ENCODE peak calls at places on chromosomes 2 and 18, in four cellular contexts. A is stimulated activated CD8-positive, alpha-beta memory T cell treated with anti-CD3 and anti-CD28 coated beads, Interleukin-7, amount 100 ng/mL, for 1 hour; S is stimulated activated CD4-positive, alpha-beta T cell treated with anti-CD3 and anti-CD28 coated beads, Interleukin-4, amount 100 ng/mL, for 48 hours; J is chondrocyte. O is an unnamed sample.

GRCh38 chr2:157223624-157224205 is 33.8 kb upstream of the GALNT5 start:
- DNase-seq in A (no peak), S (no peak), J (no peak), O (no peak)

GRCh38 chr2:180747728-180748127 is 232.7 kb upstream of the UBE2E3 start:
- DNase-seq in J (no peak), A (no peak), S (no peak), O (no peak)

GRCh38 chr2:172230783-172231446 is 128.2 kb upstream of the DLX2 start:
- DNase-seq in S (no peak), A (no peak), J (no peak), O (no peak)

GRCh38 chr18:78642561-78643398 is 336.8 kb upstream of the SALL3 start:
- DNase-seq in J (no peak), S (no peak), A (no peak), O (no peak)

GRCh38 chr2:127183771-127184170 is 36.3 kb downstream of the CYP27C1 start:
- DNase-seq in S (no peak), A (no peak), J (no peak), O (no peak)

GRCh38 chr2:168607992-168608391 is 151.9 kb downstream of the CERS6 start:
- DNase-seq in S (no peak), J (no peak), A (no peak), O (no peak)

GRCh38 chr2:29011650-29012060 is 30.6 kb downstream of the TOGARAM2 start:
- DNase-seq in A (peak; percentile 28), S (peak; percentile 45), J (no peak), O (no peak)

GRCh38 chr18:61935362-61935761 is 42.6 kb upstream of the RNF152 start:
- DNase-seq in J (no peak), S (no peak), A (no peak), O (no peak)

GRCh38 chr2:76867854-76868253 is 654.3 kb downstream of the LRRTM4 start:
- DNase-seq in S (no peak), J (no peak), A (no peak), O (no peak)

GRCh38 chr2:136141510-136142154 is 23.7 kb upstream of the CXCR4 start:
- DNase-seq in S (no peak), J (no peak), A (no peak), O (no peak)

GRCh38 chr18:28478531-28478930 is 301.6 kb upstream of the CDH2 start:
- DNase-seq in J (no peak), S (no peak), A (no peak), O (no peak)

GRCh38 chr2:31967790-31968189 is 43.0 kb downstream of the MEMO1 start:
- DNase-seq in S (no peak), J (no peak), A (no peak), O (no peak)

GRCh38 chr2:139160838-139161237 is 380.6 kb upstream of the NXPH2 start:
- DNase-seq in S (no peak), J (no peak), A (no peak), O (no peak)

GRCh38 chr2:33033524-33034150 is 86.9 kb downstream of the LTBP1 start:
- DNase-seq in A (no peak), J (no peak), S (no peak), O (no peak)

GRCh38 chr2:36597532-36598377 is at the start of gene FEZ2:
- DNase-seq in S (peak; percentile 54), A (peak; percentile 26), J (peak; percentile 91), O (peak; percentile 84)

GRCh38 chr18:47254341-47254939 is 3.0 kb upstream of the SKOR2 start:
- DNase-seq in J (no peak), S (peak; percentile 43), A (no peak), O (no peak)

GRCh38 chr2:185222311-185222710 is 516.3 kb upstream of the FSIP2 start:
- DNase-seq in A (no peak), S (no peak), J (no peak), O (no peak)

GRCh38 chr18:76592096-76592495 is 97.1 kb upstream of the ZNF516 start:
- DNase-seq in J (no peak), A (no peak), S (no peak), O (no peak)

GRCh38 chr18:26656401-26656943 is 108.1 kb upstream of the KCTD1 start:
- DNase-seq in J (no peak), A (no peak), S (no peak), O (peak; percentile 32)

GRCh38 chr2:148876589-148877402 is 1.8 kb downstream of the KIF5C start:
- DNase-seq in S (peak; percentile 17), A (no peak), J (no peak), O (no peak)

GRCh38 chr2:18253686-18254197 is 306.7 kb downstream of the RDH14 start:
- DNase-seq in A (no peak), S (no peak), J (no peak), O (no peak)

GRCh38 chr2:232439758-232440135 is 16.2 kb upstream of the ALPI start:
- DNase-seq in S (no peak), A (no peak), J (no peak), O (no peak)

GRCh38 chr18:23825978-23826405 is 136.7 kb downstream of the LAMA3 start:
- DNase-seq in A (no peak), S (no peak), J (no peak), O (no peak)

GRCh38 chr2:120398051-120398960 is 52.4 kb downstream of the INHBB start:
- DNase-seq in S (no peak), J (no peak), A (no peak), O (no peak)

GRCh38 chr2:203790134-203790533 is 77.4 kb upstream of the CTLA4 start:
- DNase-seq in S (no peak), A (no peak), J (no peak), O (no peak)